ENCODE peak calls at places on chromosomes 6 and 20, in nine cellular contexts. One of them, this sample, is unnamed.

GRCh38 chr6:38078671-38079070 is 259.1 kb downstream of the ZFAND3 start:
- DNase-seq in adrenal gland: no peak
- DNase-seq in suprapubic skin: no peak
- DNase-seq in gastrocnemius medialis: no peak
- DNase-seq in effector memory CD4-positive, alpha-beta T cell: no peak
- DNase-seq in thyroid gland: no peak
- DNase-seq in mammary epithelial cell: no peak
- DNase-seq in mucosa of descending colon: no peak
- DNase-seq in IMR-90: peak; percentile 26
- DNase-seq in this sample: no peak

GRCh38 chr20:44714701-44715494 is at the start of gene CCN5:
- DNase-seq in adrenal gland: peak; percentile 92
- DNase-seq in suprapubic skin: peak; percentile 92
- DNase-seq in gastrocnemius medialis: peak; percentile 73
- DNase-seq in effector memory CD4-positive, alpha-beta T cell: no peak
- DNase-seq in thyroid gland: peak; percentile 83
- DNase-seq in mammary epithelial cell: peak; percentile 82
- DNase-seq in mucosa of descending colon: peak; percentile 89
- DNase-seq in IMR-90: peak; percentile 64
- DNase-seq in this sample: peak; percentile 80

GRCh38 chr6:3333263-3333662 is 74.5 kb downstream of the PSMG4 start:
- DNase-seq in adrenal gland: no peak
- DNase-seq in suprapubic skin: no peak
- DNase-seq in gastrocnemius medialis: no peak
- DNase-seq in effector memory CD4-positive, alpha-beta T cell: no peak
- DNase-seq in thyroid gland: no peak
- DNase-seq in mammary epithelial cell: no peak
- DNase-seq in mucosa of descending colon: no peak
- DNase-seq in IMR-90: no peak
- DNase-seq in this sample: no peak

GRCh38 chr6:85641916-85642773 is 541 bp downstream of the SYNCRIP start:
- DNase-seq in adrenal gland: peak; percentile 63
- DNase-seq in suprapubic skin: peak; percentile 85
- DNase-seq in gastrocnemius medialis: peak; percentile 58
- DNase-seq in effector memory CD4-positive, alpha-beta T cell: peak; percentile 53
- DNase-seq in thyroid gland: peak; percentile 31
- DNase-seq in mammary epithelial cell: peak; percentile 50
- DNase-seq in mucosa of descending colon: peak; percentile 82
- DNase-seq in IMR-90: peak; percentile 45
- DNase-seq in this sample: peak; percentile 49

GRCh38 chr6:109483744-109484075 is 691 bp upstream of the ZBTB24 start:
- DNase-seq in adrenal gland: no peak
- DNase-seq in suprapubic skin: no peak
- DNase-seq in gastrocnemius medialis: no peak
- DNase-seq in effector memory CD4-positive, alpha-beta T cell: no peak
- DNase-seq in thyroid gland: no peak
- DNase-seq in mammary epithelial cell: no peak
- DNase-seq in mucosa of descending colon: no peak
- DNase-seq in IMR-90: no peak
- DNase-seq in this sample: no peak

GRCh38 chr6:112031956-112032355 is 21.9 kb upstream of the CCN6 start:
- DNase-seq in adrenal gland: no peak
- DNase-seq in suprapubic skin: no peak
- DNase-seq in gastrocnemius medialis: no peak
- DNase-seq in effector memory CD4-positive, alpha-beta T cell: no peak
- DNase-seq in thyroid gland: no peak
- DNase-seq in mammary epithelial cell: no peak
- DNase-seq in mucosa of descending colon: no peak
- DNase-seq in IMR-90: no peak
- DNase-seq in this sample: no peak

GRCh38 chr6:12119085-12119588 is 107.0 kb downstream of the HIVEP1 start:
- DNase-seq in adrenal gland: no peak
- DNase-seq in suprapubic skin: no peak
- DNase-seq in gastrocnemius medialis: no peak
- DNase-seq in effector memory CD4-positive, alpha-beta T cell: peak; percentile 54
- DNase-seq in thyroid gland: peak; percentile 10
- DNase-seq in mammary epithelial cell: no peak
- DNase-seq in mucosa of descending colon: no peak
- DNase-seq in IMR-90: no peak
- DNase-seq in this sample: no peak

GRCh38 chr6:54299542-54300269 is 8.5 kb upstream of the TINAG start:
- DNase-seq in adrenal gland: peak; percentile 9
- DNase-seq in suprapubic skin: no peak
- DNase-seq in gastrocnemius medialis: no peak
- DNase-seq in effector memory CD4-positive, alpha-beta T cell: no peak
- DNase-seq in thyroid gland: no peak
- DNase-seq in mammary epithelial cell: no peak
- DNase-seq in mucosa of descending colon: no peak
- DNase-seq in IMR-90: peak; percentile 32
- DNase-seq in this sample: no peak

GRCh38 chr6:9494864-9495263 is 920.0 kb downstream of the TFAP2A start:
- DNase-seq in adrenal gland: no peak
- DNase-seq in suprapubic skin: no peak
- DNase-seq in gastrocnemius medialis: no peak
- DNase-seq in effector memory CD4-positive, alpha-beta T cell: no peak
- DNase-seq in thyroid gland: no peak
- DNase-seq in mammary epithelial cell: no peak
- DNase-seq in mucosa of descending colon: no peak
- DNase-seq in IMR-90: peak; percentile 79
- DNase-seq in this sample: no peak

DNA sequence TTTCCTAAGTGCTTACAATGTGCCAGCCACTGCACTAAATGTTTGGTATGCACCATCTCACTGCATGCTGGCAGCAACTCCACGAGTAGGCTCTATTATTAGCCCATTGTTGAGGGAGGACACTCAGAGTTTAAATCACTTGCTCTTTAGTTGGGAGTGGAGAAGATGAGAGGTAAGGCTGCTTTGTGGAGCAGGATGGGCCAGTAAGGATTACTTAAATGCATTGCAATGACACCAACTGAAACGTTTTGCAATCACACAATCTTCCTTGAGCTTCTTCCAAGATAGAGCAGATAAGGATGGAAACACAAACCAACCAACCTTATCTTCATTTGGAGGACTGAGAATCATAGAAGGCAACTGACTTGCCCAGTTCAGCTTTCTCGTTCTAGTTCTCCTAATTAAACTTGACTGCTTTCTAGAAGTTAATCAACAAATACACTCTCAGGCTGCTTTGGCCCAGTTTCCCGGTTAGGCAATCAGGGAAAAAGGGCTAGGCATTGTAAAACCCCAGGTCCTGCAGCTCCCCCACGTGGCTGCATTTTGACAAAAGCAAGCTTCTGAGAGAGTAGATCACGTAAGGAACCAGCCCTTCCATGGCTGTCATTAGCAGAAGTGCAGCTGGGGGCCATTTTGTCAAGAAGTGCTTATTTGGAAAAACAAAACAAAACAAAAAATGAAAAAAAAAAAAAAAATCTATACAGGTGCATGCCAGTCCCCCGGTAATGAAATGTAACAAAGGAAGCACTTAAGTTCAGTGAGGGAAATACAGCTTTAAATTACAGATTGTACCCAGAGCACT is 130.6 kb downstream of the BCAS1 start:
- DNase-seq in adrenal gland: peak; percentile 78
- DNase-seq in suprapubic skin: peak; percentile 96
- DNase-seq in gastrocnemius medialis: peak; percentile 73
- DNase-seq in effector memory CD4-positive, alpha-beta T cell: no peak
- DNase-seq in thyroid gland: peak; percentile 95
- DNase-seq in mammary epithelial cell: peak; percentile 90
- DNase-seq in mucosa of descending colon: peak; percentile 91
- DNase-seq in IMR-90: peak; percentile 94
- DNase-seq in this sample: peak; percentile 92
- H3K4me1 ChIP-seq in adrenal gland: no peaks in the 10 kb centered on the region
- H3K4me1 ChIP-seq in suprapubic skin: peaks cover 36% of the 10 kb centered on the region
- H3K4me1 ChIP-seq in gastrocnemius medialis: peaks cover 23% of the 10 kb centered on the region
- H3K4me1 ChIP-seq in effector memory CD4-positive, alpha-beta T cell: peaks cover 13% of the 10 kb centered on the region
- H3K4me1 ChIP-seq in thyroid gland: peaks cover 41% of the 10 kb centered on the region
- H3K4me1 ChIP-seq in mammary epithelial cell: peaks cover 28% of the 10 kb centered on the region
- H3K4me1 ChIP-seq in mucosa of descending colon: peaks cover 22% of the 10 kb centered on the region
- H3K4me1 ChIP-seq in IMR-90: peaks cover 16% of the 10 kb centered on the region
- H3K4me1 ChIP-seq in this sample: peaks cover 2% of the 10 kb centered on the region

GRCh38 chr6:165899592-165899991 is 236.6 kb upstream of the PDE10A start:
- DNase-seq in adrenal gland: no peak
- DNase-seq in suprapubic skin: no peak
- DNase-seq in gastrocnemius medialis: no peak
- DNase-seq in effector memory CD4-positive, alpha-beta T cell: no peak
- DNase-seq in thyroid gland: no peak
- DNase-seq in mammary epithelial cell: no peak
- DNase-seq in mucosa of descending colon: no peak
- DNase-seq in IMR-90: no peak
- DNase-seq in this sample: no peak
- H3K4me1 ChIP-seq in adrenal gland: no peaks in the 10 kb centered on the region
- H3K4me1 ChIP-seq in suprapubic skin: no peaks in the 10 kb centered on the region
- H3K4me1 ChIP-seq in gastrocnemius medialis: no peaks in the 10 kb centered on the region
- H3K4me1 ChIP-seq in effector memory CD4-positive, alpha-beta T cell: no peaks in the 10 kb centered on the region
- H3K4me1 ChIP-seq in thyroid gland: peaks cover 8% of the 10 kb centered on the region
- H3K4me1 ChIP-seq in mammary epithelial cell: no peaks in the 10 kb centered on the region
- H3K4me1 ChIP-seq in mucosa of descending colon: no peaks in the 10 kb centered on the region
- H3K4me1 ChIP-seq in IMR-90: no peaks in the 10 kb centered on the region
- H3K4me1 ChIP-seq in this sample: no peaks in the 10 kb centered on the region

GRCh38 chr6:139887275-139887674 is 512.8 kb upstream of the CITED2 start:
- DNase-seq in adrenal gland: no peak
- DNase-seq in suprapubic skin: no peak
- DNase-seq in gastrocnemius medialis: no peak
- DNase-seq in effector memory CD4-positive, alpha-beta T cell: no peak
- DNase-seq in thyroid gland: no peak
- DNase-seq in mammary epithelial cell: no peak
- DNase-seq in mucosa of descending colon: no peak
- DNase-seq in IMR-90: no peak
- DNase-seq in this sample: no peak
- H3K4me1 ChIP-seq in adrenal gland: peaks cover 12% of the 10 kb centered on the region
- H3K4me1 ChIP-seq in suprapubic skin: no peaks in the 10 kb centered on the region
- H3K4me1 ChIP-seq in gastrocnemius medialis: peaks cover 21% of the 10 kb centered on the region
- H3K4me1 ChIP-seq in effector memory CD4-positive, alpha-beta T cell: no peaks in the 10 kb centered on the region
- H3K4me1 ChIP-seq in thyroid gland: peaks cover 39% of the 10 kb centered on the region
- H3K4me1 ChIP-seq in mammary epithelial cell: peaks cover 9% of the 10 kb centered on the region
- H3K4me1 ChIP-seq in mucosa of descending colon: no peaks in the 10 kb centered on the region
- H3K4me1 ChIP-seq in IMR-90: peaks cover 15% of the 10 kb centered on the region
- H3K4me1 ChIP-seq in this sample: no peaks in the 10 kb centered on the region

GRCh38 chr6:35665573-35665972 is 23.1 kb downstream of the FKBP5 start:
- DNase-seq in adrenal gland: no peak
- DNase-seq in suprapubic skin: no peak
- DNase-seq in gastrocnemius medialis: no peak
- DNase-seq in effector memory CD4-positive, alpha-beta T cell: no peak
- DNase-seq in thyroid gland: no peak
- DNase-seq in mammary epithelial cell: no peak
- DNase-seq in mucosa of descending colon: no peak
- DNase-seq in IMR-90: no peak
- DNase-seq in this sample: no peak

GRCh38 chr6:35669441-35669776 is 19.3 kb downstream of the FKBP5 start:
- DNase-seq in adrenal gland: no peak
- DNase-seq in suprapubic skin: no peak
- DNase-seq in gastrocnemius medialis: no peak
- DNase-seq in effector memory CD4-positive, alpha-beta T cell: no peak
- DNase-seq in thyroid gland: no peak
- DNase-seq in mammary epithelial cell: no peak
- DNase-seq in mucosa of descending colon: no peak
- DNase-seq in IMR-90: peak; percentile 64
- DNase-seq in this sample: no peak

GRCh38 chr6:35668096-35668495 is 20.6 kb downstream of the FKBP5 start:
- DNase-seq in adrenal gland: no peak
- DNase-seq in suprapubic skin: no peak
- DNase-seq in gastrocnemius medialis: no peak
- DNase-seq in effector memory CD4-positive, alpha-beta T cell: no peak
- DNase-seq in thyroid gland: no peak
- DNase-seq in mammary epithelial cell: no peak
- DNase-seq in mucosa of descending colon: no peak
- DNase-seq in IMR-90: no peak
- DNase-seq in this sample: no peak

GRCh38 chr6:35664945-35665344 is 23.8 kb downstream of the FKBP5 start:
- DNase-seq in adrenal gland: no peak
- DNase-seq in suprapubic skin: no peak
- DNase-seq in gastrocnemius medialis: no peak
- DNase-seq in effector memory CD4-positive, alpha-beta T cell: no peak
- DNase-seq in thyroid gland: no peak
- DNase-seq in mammary epithelial cell: no peak
- DNase-seq in mucosa of descending colon: no peak
- DNase-seq in IMR-90: peak; percentile 27
- DNase-seq in this sample: no peak

GRCh38 chr6:35668708-35669440 is 19.8 kb downstream of the FKBP5 start:
- DNase-seq in adrenal gland: no peak
- DNase-seq in suprapubic skin: no peak
- DNase-seq in gastrocnemius medialis: no peak
- DNase-seq in effector memory CD4-positive, alpha-beta T cell: no peak
- DNase-seq in thyroid gland: no peak
- DNase-seq in mammary epithelial cell: no peak
- DNase-seq in mucosa of descending colon: no peak
- DNase-seq in IMR-90: peak; percentile 53
- DNase-seq in this sample: no peak
- H3K4me1 ChIP-seq in adrenal gland: peaks cover 18% of the 10 kb centered on the region
- H3K4me1 ChIP-seq in suprapubic skin: peaks cover 51% of the 10 kb centered on the region
- H3K4me1 ChIP-seq in gastrocnemius medialis: peaks cover 77% of the 10 kb centered on the region
- H3K4me1 ChIP-seq in effector memory CD4-positive, alpha-beta T cell: peaks cover 39% of the 10 kb centered on the region
- H3K4me1 ChIP-seq in thyroid gland: peaks cover 9% of the 10 kb centered on the region
- H3K4me1 ChIP-seq in mammary epithelial cell: peaks cover 20% of the 10 kb centered on the region
- H3K4me1 ChIP-seq in mucosa of descending colon: peaks cover 25% of the 10 kb centered on the region
- H3K4me1 ChIP-seq in IMR-90: peaks cover 10% of the 10 kb centered on the region
- H3K4me1 ChIP-seq in this sample: peaks cover under 1% of the 10 kb centered on the region

GRCh38 chr20:48294942-48295341 is 509.7 kb upstream of the SULF2 start:
- DNase-seq in adrenal gland: no peak
- DNase-seq in suprapubic skin: no peak
- DNase-seq in gastrocnemius medialis: no peak
- DNase-seq in effector memory CD4-positive, alpha-beta T cell: no peak
- DNase-seq in thyroid gland: no peak
- DNase-seq in mammary epithelial cell: no peak
- DNase-seq in mucosa of descending colon: no peak
- DNase-seq in IMR-90: no peak
- DNase-seq in this sample: no peak
- H3K4me1 ChIP-seq in adrenal gland: peaks cover 6% of the 10 kb centered on the region
- H3K4me1 ChIP-seq in suprapubic skin: peaks cover 27% of the 10 kb centered on the region
- H3K4me1 ChIP-seq in gastrocnemius medialis: no peaks in the 10 kb centered on the region
- H3K4me1 ChIP-seq in effector memory CD4-positive, alpha-beta T cell: no peaks in the 10 kb centered on the region
- H3K4me1 ChIP-seq in thyroid gland: peaks cover 3% of the 10 kb centered on the region
- H3K4me1 ChIP-seq in mammary epithelial cell: peaks cover 31% of the 10 kb centered on the region
- H3K4me1 ChIP-seq in mucosa of descending colon: no peaks in the 10 kb centered on the region
- H3K4me1 ChIP-seq in IMR-90: peaks cover 14% of the 10 kb centered on the region
- H3K4me1 ChIP-seq in this sample: no peaks in the 10 kb centered on the region

GRCh38 chr6:158485411-158485810 is 74.5 kb upstream of the TMEM181 start:
- DNase-seq in adrenal gland: no peak
- DNase-seq in suprapubic skin: no peak
- DNase-seq in gastrocnemius medialis: no peak
- DNase-seq in effector memory CD4-positive, alpha-beta T cell: no peak
- DNase-seq in thyroid gland: no peak
- DNase-seq in mammary epithelial cell: no peak
- DNase-seq in mucosa of descending colon: no peak
- DNase-seq in IMR-90: peak; percentile 22
- DNase-seq in this sample: no peak
- H3K4me1 ChIP-seq in adrenal gland: no peaks in the 10 kb centered on the region
- H3K4me1 ChIP-seq in suprapubic skin: no peaks in the 10 kb centered on the region
- H3K4me1 ChIP-seq in gastrocnemius medialis: no peaks in the 10 kb centered on the region
- H3K4me1 ChIP-seq in effector memory CD4-positive, alpha-beta T cell: no peaks in the 10 kb centered on the region
- H3K4me1 ChIP-seq in thyroid gland: no peaks in the 10 kb centered on the region
- H3K4me1 ChIP-seq in mammary epithelial cell: peaks cover 34% of the 10 kb centered on the region
- H3K4me1 ChIP-seq in mucosa of descending colon: no peaks in the 10 kb centered on the region
- H3K4me1 ChIP-seq in IMR-90: peaks cover 21% of the 10 kb centered on the region
- H3K4me1 ChIP-seq in this sample: no peaks in the 10 kb centered on the region

DNA sequence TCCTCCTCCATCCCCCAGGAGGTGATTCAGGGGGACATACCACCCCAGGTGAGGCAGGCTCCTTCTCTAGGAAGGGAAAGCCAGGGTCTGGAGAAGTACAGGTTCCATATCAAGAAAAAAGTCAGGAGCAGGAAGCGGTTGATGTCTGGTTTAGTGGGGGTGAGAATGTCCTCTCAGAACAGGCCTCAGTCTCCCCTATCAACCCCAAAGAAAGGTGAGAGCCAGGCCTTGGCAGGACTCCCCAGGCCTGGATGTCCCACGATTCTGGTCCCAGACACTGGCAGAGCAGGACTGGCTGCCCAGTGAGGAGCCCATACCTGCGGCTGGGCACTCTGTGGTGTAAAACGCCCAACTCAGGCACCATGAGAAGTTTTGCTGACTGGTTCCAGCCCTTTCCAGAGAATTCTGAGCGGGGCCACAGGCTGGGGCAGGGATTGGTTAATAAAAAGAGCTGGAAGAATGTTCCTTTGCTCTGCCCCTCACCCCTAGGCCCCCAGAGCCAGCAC is 13.3 kb downstream of the SLC13A3 start:
- DNase-seq in adrenal gland: no peak
- DNase-seq in suprapubic skin: no peak
- DNase-seq in gastrocnemius medialis: no peak
- DNase-seq in effector memory CD4-positive, alpha-beta T cell: no peak
- DNase-seq in thyroid gland: no peak
- DNase-seq in mammary epithelial cell: no peak
- DNase-seq in mucosa of descending colon: no peak
- DNase-seq in IMR-90: no peak
- DNase-seq in this sample: no peak
- H3K4me1 ChIP-seq in adrenal gland: no peaks in the 10 kb centered on the region
- H3K4me1 ChIP-seq in suprapubic skin: no peaks in the 10 kb centered on the region
- H3K4me1 ChIP-seq in gastrocnemius medialis: no peaks in the 10 kb centered on the region
- H3K4me1 ChIP-seq in effector memory CD4-positive, alpha-beta T cell: no peaks in the 10 kb centered on the region
- H3K4me1 ChIP-seq in thyroid gland: no peaks in the 10 kb centered on the region
- H3K4me1 ChIP-seq in mammary epithelial cell: peaks cover 4% of the 10 kb centered on the region
- H3K4me1 ChIP-seq in mucosa of descending colon: no peaks in the 10 kb centered on the region
- H3K4me1 ChIP-seq in IMR-90: no peaks in the 10 kb centered on the region
- H3K4me1 ChIP-seq in this sample: no peaks in the 10 kb centered on the region